ENCODE peak calls at places on chromosomes 12 and 14, in ten cellular contexts. Q, A, P, J, W, X, N, F, S and I are unnamed samples.

GRCh38 chr12:109775172-109775881 is 57.9 kb downstream of the TRPV4 start:
- DNase-seq in Q (peak; percentile 67), A (peak; percentile 86), P (peak; percentile 58), J (peak; percentile 70), W (peak; percentile 85), X (peak; percentile 62), N (peak; percentile 55), F (peak; percentile 30), S (peak; percentile 90), I (peak; percentile 54)

GRCh38 chr12:57777367-57777766 is 5.0 kb downstream of the EEF1AKMT3 start:
- DNase-seq in Q (no peak), A (no peak), P (no peak), J (no peak), W (no peak), X (no peak), N (no peak), F (no peak), S (no peak), I (no peak)

GRCh38 chr14:100568998-100569733 is 18.1 kb downstream of the BEGAIN start:
- DNase-seq in Q (no peak), A (no peak), P (no peak), J (no peak), W (no peak), X (no peak), N (no peak), F (no peak), S (no peak), I (no peak)

GRCh38 chr14:103576371-103577024 is 13.7 kb downstream of the COA8 start:
- DNase-seq in Q (no peak), A (peak; percentile 88), P (peak; percentile 90), J (no peak), W (peak; percentile 85), X (no peak), N (peak; percentile 88), F (peak; percentile 43), S (peak; percentile 90), I (no peak)

GRCh38 chr12:32975122-32975521 is 78.5 kb upstream of the PKP2 start:
- DNase-seq in Q (no peak), A (no peak), P (no peak), J (no peak), W (no peak), X (no peak), N (no peak), F (no peak), S (no peak), I (no peak)

GRCh38 chr14:101237241-101237616 is 324.1 kb upstream of the DIO3 start:
- DNase-seq in Q (no peak), A (peak; percentile 23), P (no peak), J (no peak), W (no peak), X (no peak), N (no peak), F (no peak), S (no peak), I (no peak)

GRCh38 chr14:97033556-97034081 is 236.4 kb downstream of the VRK1 start:
- DNase-seq in Q (no peak), A (no peak), P (no peak), J (no peak), W (no peak), X (no peak), N (no peak), F (no peak), S (peak; percentile 59), I (no peak)

GRCh38 chr14:32230181-32230580 is 27.1 kb upstream of the RNU6-8 start:
- DNase-seq in Q (no peak), A (no peak), P (peak; percentile 55), J (no peak), W (no peak), X (no peak), N (peak; percentile 58), F (no peak), S (no peak), I (no peak)

GRCh38 chr14:90354551-90355298 is 23.0 kb upstream of the NRDE2 start:
- DNase-seq in Q (no peak), A (no peak), P (no peak), J (no peak), W (no peak), X (no peak), N (no peak), F (no peak), S (no peak), I (no peak)

GRCh38 chr14:40870252-40870651 is 736.4 kb upstream of the LRFN5 start:
- DNase-seq in Q (no peak), A (no peak), P (no peak), J (no peak), W (no peak), X (no peak), N (no peak), F (no peak), S (no peak), I (no peak)

GRCh38 chr14:32913725-32914124 is 25.0 kb upstream of the NPAS3 start:
- DNase-seq in Q (no peak), A (no peak), P (peak; percentile 58), J (no peak), W (no peak), X (no peak), N (no peak), F (no peak), S (no peak), I (no peak)

GRCh38 chr14:63663428-63664142 is 21.9 kb upstream of the WDR89 start:
- DNase-seq in Q (no peak), A (no peak), P (peak; percentile 23), J (no peak), W (no peak), X (no peak), N (no peak), F (no peak), S (no peak), I (no peak)

GRCh38 chr12:118055144-118055557 is 5.8 kb downstream of the WSB2 start:
- DNase-seq in Q (peak; percentile 45), A (peak; percentile 69), P (peak; percentile 36), J (peak; percentile 53), W (no peak), X (peak; percentile 47), N (no peak), F (no peak), S (peak; percentile 67), I (peak; percentile 56)

GRCh38 chr12:82325540-82326336 is 32.4 kb downstream of the CCDC59 start:
- DNase-seq in Q (no peak), A (no peak), P (no peak), J (no peak), W (no peak), X (no peak), N (no peak), F (no peak), S (no peak), I (no peak)

GRCh38 chr12:17357396-17357795 is 732.6 kb downstream of the RERGL start:
- DNase-seq in Q (no peak), A (no peak), P (no peak), J (no peak), W (no peak), X (no peak), N (no peak), F (no peak), S (peak; percentile 50), I (no peak)

GRCh38 chr12:89861086-89861485 is 152.4 kb upstream of the ATP2B1 start:
- DNase-seq in Q (peak; percentile 4), A (no peak), P (peak; percentile 48), J (no peak), W (no peak), X (no peak), N (no peak), F (no peak), S (no peak), I (no peak)

GRCh38 chr12:21940972-21941521 is at the start of gene ABCC9:
- DNase-seq in Q (no peak), A (peak; percentile 81), P (peak; percentile 18), J (no peak), W (peak; percentile 71), X (no peak), N (peak; percentile 11), F (no peak), S (peak; percentile 84), I (no peak)

GRCh38 chr14:58722433-58722832 is 84.7 kb downstream of the DACT1 start:
- DNase-seq in Q (no peak), A (no peak), P (peak; percentile 69), J (no peak), W (no peak), X (no peak), N (no peak), F (no peak), S (no peak), I (no peak)

GRCh38 chr12:78864483-78865296 is at the start of gene SYT1:
- DNase-seq in Q (no peak), A (peak; percentile 41), P (peak; percentile 81), J (no peak), W (peak; percentile 76), X (no peak), N (peak; percentile 47), F (peak; percentile 42), S (peak; percentile 95), I (no peak)

GRCh38 chr14:59182641-59183040 is 5.8 kb upstream of the DAAM1 start:
- DNase-seq in Q (no peak), A (no peak), P (no peak), J (no peak), W (no peak), X (no peak), N (no peak), F (no peak), S (no peak), I (no peak)

GRCh38 chr12:94900496-94900895 is 103.0 kb downstream of the NDUFA12 start:
- DNase-seq in Q (no peak), A (no peak), P (no peak), J (no peak), W (no peak), X (no peak), N (no peak), F (no peak), S (no peak), I (no peak)

GRCh38 chr14:61300209-61300608 is 19.1 kb upstream of the TMEM30B start:
- DNase-seq in Q (no peak), A (no peak), P (no peak), J (no peak), W (no peak), X (no peak), N (no peak), F (no peak), S (no peak), I (no peak)

GRCh38 chr12:53543539-53543938 is 36.3 kb upstream of the NPFF start:
- DNase-seq in Q (peak; percentile 11), A (no peak), P (peak; percentile 76), J (peak; percentile 2), W (peak; percentile 57), X (peak; percentile 10), N (peak; percentile 77), F (peak; percentile 12), S (peak; percentile 66), I (peak; percentile 7)

GRCh38 chr14:105282098-105282725 is 18.6 kb downstream of the BRF1 start:
- DNase-seq in Q (no peak), A (no peak), P (no peak), J (no peak), W (no peak), X (no peak), N (no peak), F (no peak), S (no peak), I (no peak)

GRCh38 chr14:68655021-68655811 is 137.7 kb downstream of the ZFP36L1 start:
- DNase-seq in Q (no peak), A (no peak), P (no peak), J (no peak), W (peak; percentile 67), X (no peak), N (no peak), F (no peak), S (peak; percentile 43), I (no peak)

GRCh38 chr14:69620211-69620611 is 8.8 kb downstream of the SUSD6 start:
- DNase-seq in Q (no peak), A (no peak), P (no peak), J (no peak), W (no peak), X (no peak), N (no peak), F (no peak), S (no peak), I (no peak)

GRCh38 chr14:95313707-95314106 is 6.0 kb downstream of the CLMN start:
- DNase-seq in Q (no peak), A (peak; percentile 73), P (peak; percentile 74), J (no peak), W (peak; percentile 25), X (no peak), N (peak; percentile 54), F (no peak), S (no peak), I (no peak)

GRCh38 chr12:94271351-94271750 is 123.0 kb downstream of the PLXNC1 start:
- DNase-seq in Q (no peak), A (no peak), P (peak; percentile 63), J (no peak), W (no peak), X (no peak), N (no peak), F (no peak), S (no peak), I (no peak)